ENCODE peak calls at places on chromosomes 7 and 10, in five cellular contexts. One of them, this sample, is unnamed.

GRCh38 chr10:17375936-17376584 is 78.3 kb downstream of the ST8SIA6 start:
- DNase-seq in A549: peak; percentile 7
- DNase-seq in mammary epithelial cell: no peak
- DNase-seq in uterus: no peak
- DNase-seq in CD8-positive, alpha-beta memory T cell: no peak
- DNase-seq in this sample: no peak

GRCh38 chr7:106057962-106058901 is 53.9 kb downstream of the SYPL1 start:
- DNase-seq in A549: no peak
- DNase-seq in mammary epithelial cell: peak; percentile 88
- DNase-seq in uterus: no peak
- DNase-seq in CD8-positive, alpha-beta memory T cell: no peak
- DNase-seq in this sample: peak; percentile 88

GRCh38 chr10:98394855-98395440 is 20.0 kb downstream of the PYROXD2 start:
- DNase-seq in A549: no peak
- DNase-seq in mammary epithelial cell: no peak
- DNase-seq in uterus: no peak
- DNase-seq in CD8-positive, alpha-beta memory T cell: no peak
- DNase-seq in this sample: no peak

GRCh38 chr10:89535185-89536012 is at the start of gene SLC16A12:
- DNase-seq in A549: no peak
- DNase-seq in mammary epithelial cell: no peak
- DNase-seq in uterus: no peak
- DNase-seq in CD8-positive, alpha-beta memory T cell: no peak
- DNase-seq in this sample: no peak

GRCh38 chr10:83164134-83164533 is 975.2 kb upstream of the GHITM start:
- DNase-seq in A549: no peak
- DNase-seq in mammary epithelial cell: no peak
- DNase-seq in uterus: no peak
- DNase-seq in CD8-positive, alpha-beta memory T cell: no peak
- DNase-seq in this sample: no peak

GRCh38 chr10:131560726-131561390 is 249.3 kb upstream of the TCERG1L start:
- DNase-seq in A549: no peak
- DNase-seq in mammary epithelial cell: no peak
- DNase-seq in uterus: no peak
- DNase-seq in CD8-positive, alpha-beta memory T cell: no peak
- DNase-seq in this sample: no peak

GRCh38 chr10:120012566-120012965 is 120.0 kb downstream of the SEC23IP start:
- DNase-seq in A549: no peak
- DNase-seq in mammary epithelial cell: peak; percentile 74
- DNase-seq in uterus: no peak
- DNase-seq in CD8-positive, alpha-beta memory T cell: no peak
- DNase-seq in this sample: no peak

GRCh38 chr7:100604976-100605911 is 3.1 kb downstream of the PCOLCE start:
- DNase-seq in A549: peak; percentile 74
- DNase-seq in mammary epithelial cell: no peak
- DNase-seq in uterus: peak; percentile 37
- DNase-seq in CD8-positive, alpha-beta memory T cell: peak; percentile 24
- DNase-seq in this sample: no peak

GRCh38 chr10:3652886-3653285 is 132.1 kb downstream of the KLF6 start:
- DNase-seq in A549: no peak
- DNase-seq in mammary epithelial cell: no peak
- DNase-seq in uterus: no peak
- DNase-seq in CD8-positive, alpha-beta memory T cell: no peak
- DNase-seq in this sample: no peak

GRCh38 chr7:15280078-15280734 is 281.6 kb downstream of the AGMO start:
- DNase-seq in A549: no peak
- DNase-seq in mammary epithelial cell: no peak
- DNase-seq in uterus: no peak
- DNase-seq in CD8-positive, alpha-beta memory T cell: no peak
- DNase-seq in this sample: no peak

GRCh38 chr10:44935201-44935960 is 24.2 kb upstream of the RASSF4 start:
- DNase-seq in A549: no peak
- DNase-seq in mammary epithelial cell: peak; percentile 89
- DNase-seq in uterus: no peak
- DNase-seq in CD8-positive, alpha-beta memory T cell: no peak
- DNase-seq in this sample: peak; percentile 47

GRCh38 chr7:110296321-110296720 is 794.6 kb upstream of the LRRN3 start:
- DNase-seq in A549: no peak
- DNase-seq in mammary epithelial cell: no peak
- DNase-seq in uterus: no peak
- DNase-seq in CD8-positive, alpha-beta memory T cell: no peak
- DNase-seq in this sample: no peak

GRCh38 chr7:74094224-74095095 is 10.9 kb downstream of the LIMK1 start:
- DNase-seq in A549: peak; percentile 92
- DNase-seq in mammary epithelial cell: peak; percentile 94
- DNase-seq in uterus: peak; percentile 82
- DNase-seq in CD8-positive, alpha-beta memory T cell: peak; percentile 75
- DNase-seq in this sample: peak; percentile 52

GRCh38 chr7:44291733-44292395 is 33.5 kb downstream of the CAMK2B start:
- DNase-seq in A549: no peak
- DNase-seq in mammary epithelial cell: no peak
- DNase-seq in uterus: peak; percentile 2
- DNase-seq in CD8-positive, alpha-beta memory T cell: no peak
- DNase-seq in this sample: no peak

GRCh38 chr7:30285531-30286284 is 1.3 kb downstream of the ZNRF2 start:
- DNase-seq in A549: no peak
- DNase-seq in mammary epithelial cell: peak; percentile 72
- DNase-seq in uterus: peak; percentile 25
- DNase-seq in CD8-positive, alpha-beta memory T cell: peak; percentile 68
- DNase-seq in this sample: no peak

GRCh38 chr7:101265622-101266516 is 21.0 kb upstream of the FIS1 start:
- DNase-seq in A549: no peak
- DNase-seq in mammary epithelial cell: no peak
- DNase-seq in uterus: no peak
- DNase-seq in CD8-positive, alpha-beta memory T cell: no peak
- DNase-seq in this sample: no peak

GRCh38 chr7:5477126-5477525 is 53.5 kb upstream of the TNRC18 start:
- DNase-seq in A549: no peak
- DNase-seq in mammary epithelial cell: no peak
- DNase-seq in uterus: no peak
- DNase-seq in CD8-positive, alpha-beta memory T cell: no peak
- DNase-seq in this sample: no peak

GRCh38 chr7:5479133-5479745 is 55.6 kb upstream of the TNRC18 start:
- DNase-seq in A549: no peak
- DNase-seq in mammary epithelial cell: no peak
- DNase-seq in uterus: no peak
- DNase-seq in CD8-positive, alpha-beta memory T cell: no peak
- DNase-seq in this sample: no peak

GRCh38 chr7:5477723-5478531 is 54.3 kb upstream of the TNRC18 start:
- DNase-seq in A549: peak; percentile 35
- DNase-seq in mammary epithelial cell: no peak
- DNase-seq in uterus: no peak
- DNase-seq in CD8-positive, alpha-beta memory T cell: no peak
- DNase-seq in this sample: no peak

GRCh38 chr7:5479941-5480517 is 56.4 kb upstream of the TNRC18 start:
- DNase-seq in A549: no peak
- DNase-seq in mammary epithelial cell: no peak
- DNase-seq in uterus: no peak
- DNase-seq in CD8-positive, alpha-beta memory T cell: no peak
- DNase-seq in this sample: no peak

DNA sequence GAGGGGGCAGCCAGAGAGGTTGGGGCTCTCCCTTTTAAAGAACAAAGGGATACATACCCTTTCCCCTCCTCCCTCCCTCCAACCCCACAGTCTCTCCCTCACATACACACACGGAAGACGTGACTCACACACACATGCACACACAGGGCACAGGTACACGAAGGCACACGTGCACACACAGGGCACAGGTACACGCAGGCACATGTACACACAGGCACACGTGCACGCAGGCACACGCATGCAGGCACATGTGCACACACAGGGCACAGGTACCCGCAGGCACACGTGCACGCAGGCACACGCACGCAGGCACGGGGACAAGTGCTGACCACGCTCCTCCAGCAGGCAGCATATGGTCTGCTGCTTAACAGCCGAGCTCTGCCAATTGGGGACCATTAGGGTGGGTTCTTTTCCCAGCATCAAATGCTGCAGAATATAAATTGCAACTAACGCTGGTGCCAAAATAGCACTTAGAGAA is 55.0 kb upstream of the TNRC18 start:
- DNase-seq in A549: no peak
- DNase-seq in mammary epithelial cell: no peak
- DNase-seq in uterus: no peak
- DNase-seq in CD8-positive, alpha-beta memory T cell: no peak
- DNase-seq in this sample: peak; percentile 7
- H3K27ac ChIP-seq in A549: no peak overlapping the region
- H3K27ac ChIP-seq in mammary epithelial cell: no peak overlapping the region
- H3K27ac ChIP-seq in uterus: no peak overlapping the region
- H3K27ac ChIP-seq in CD8-positive, alpha-beta memory T cell: no peak overlapping the region
- H3K27ac ChIP-seq in this sample: no peak overlapping the region

DNA sequence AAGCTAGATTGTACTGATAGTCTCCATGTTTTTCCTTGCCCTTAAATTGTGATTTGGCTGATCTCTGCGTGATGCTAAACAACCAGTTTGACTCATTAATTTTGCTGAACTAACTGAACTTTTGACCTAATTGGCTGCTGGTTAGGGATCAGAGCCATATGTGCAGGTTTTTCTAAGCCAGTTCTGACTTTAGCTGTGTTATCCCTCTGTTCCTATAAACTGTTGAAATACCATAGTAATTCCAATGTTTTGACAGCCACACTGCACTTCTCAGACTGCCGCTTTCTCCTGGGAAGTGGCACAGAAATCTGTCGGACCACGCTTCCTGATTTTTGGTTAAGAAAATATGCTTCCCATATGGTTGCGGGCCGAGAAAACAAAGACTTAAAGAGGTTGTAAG is 42.2 kb downstream of the TBXAS1 start:
- DNase-seq in A549: no peak
- DNase-seq in mammary epithelial cell: no peak
- DNase-seq in uterus: no peak
- DNase-seq in CD8-positive, alpha-beta memory T cell: no peak
- DNase-seq in this sample: no peak
- H3K27ac ChIP-seq in A549: no peak overlapping the region
- H3K27ac ChIP-seq in mammary epithelial cell: no peak overlapping the region
- H3K27ac ChIP-seq in uterus: no peak overlapping the region
- H3K27ac ChIP-seq in CD8-positive, alpha-beta memory T cell: no peak overlapping the region
- H3K27ac ChIP-seq in this sample: no peak overlapping the region

GRCh38 chr7:148973256-148973655 is 55.0 kb downstream of the PDIA4 start:
- DNase-seq in A549: no peak
- DNase-seq in mammary epithelial cell: no peak
- DNase-seq in uterus: no peak
- DNase-seq in CD8-positive, alpha-beta memory T cell: no peak
- DNase-seq in this sample: no peak

GRCh38 chr7:148979827-148980226 is 48.5 kb downstream of the PDIA4 start:
- DNase-seq in A549: no peak
- DNase-seq in mammary epithelial cell: no peak
- DNase-seq in uterus: no peak
- DNase-seq in CD8-positive, alpha-beta memory T cell: peak; percentile 45
- DNase-seq in this sample: no peak

GRCh38 chr7:148975896-148976295 is 52.4 kb downstream of the PDIA4 start:
- DNase-seq in A549: no peak
- DNase-seq in mammary epithelial cell: no peak
- DNase-seq in uterus: no peak
- DNase-seq in CD8-positive, alpha-beta memory T cell: no peak
- DNase-seq in this sample: no peak

GRCh38 chr7:148982596-148983219 is 45.6 kb downstream of the PDIA4 start:
- DNase-seq in A549: no peak
- DNase-seq in mammary epithelial cell: peak; percentile 28
- DNase-seq in uterus: no peak
- DNase-seq in CD8-positive, alpha-beta memory T cell: no peak
- DNase-seq in this sample: no peak

GRCh38 chr7:148978091-148978490 is 50.2 kb downstream of the PDIA4 start:
- DNase-seq in A549: no peak
- DNase-seq in mammary epithelial cell: no peak
- DNase-seq in uterus: no peak
- DNase-seq in CD8-positive, alpha-beta memory T cell: no peak
- DNase-seq in this sample: no peak
- H3K27ac ChIP-seq in A549: no peak overlapping the region
- H3K27ac ChIP-seq in mammary epithelial cell: no peak overlapping the region
- H3K27ac ChIP-seq in uterus: no peak overlapping the region
- H3K27ac ChIP-seq in CD8-positive, alpha-beta memory T cell: no peak overlapping the region
- H3K27ac ChIP-seq in this sample: no peak overlapping the region

GRCh38 chr10:124264711-124265390 is 153.9 kb downstream of the OAT start:
- DNase-seq in A549: no peak
- DNase-seq in mammary epithelial cell: no peak
- DNase-seq in uterus: no peak
- DNase-seq in CD8-positive, alpha-beta memory T cell: no peak
- DNase-seq in this sample: no peak
- H3K27ac ChIP-seq in A549: no peak overlapping the region
- H3K27ac ChIP-seq in mammary epithelial cell: no peak overlapping the region
- H3K27ac ChIP-seq in uterus: no peak overlapping the region
- H3K27ac ChIP-seq in CD8-positive, alpha-beta memory T cell: no peak overlapping the region
- H3K27ac ChIP-seq in this sample: no peak overlapping the region

GRCh38 chr7:128710391-128710930 is 28.7 kb upstream of the CALU start:
- DNase-seq in A549: no peak
- DNase-seq in mammary epithelial cell: peak; percentile 25
- DNase-seq in uterus: no peak
- DNase-seq in CD8-positive, alpha-beta memory T cell: no peak
- DNase-seq in this sample: no peak

GRCh38 chr7:128707752-128708151 is 31.4 kb upstream of the CALU start:
- DNase-seq in A549: no peak
- DNase-seq in mammary epithelial cell: no peak
- DNase-seq in uterus: no peak
- DNase-seq in CD8-positive, alpha-beta memory T cell: no peak
- DNase-seq in this sample: no peak

GRCh38 chr7:128708824-128709223 is 30.3 kb upstream of the CALU start:
- DNase-seq in A549: no peak
- DNase-seq in mammary epithelial cell: no peak
- DNase-seq in uterus: no peak
- DNase-seq in CD8-positive, alpha-beta memory T cell: no peak
- DNase-seq in this sample: no peak

GRCh38 chr7:128705891-128706333 is 33.2 kb upstream of the CALU start:
- DNase-seq in A549: no peak
- DNase-seq in mammary epithelial cell: no peak
- DNase-seq in uterus: no peak
- DNase-seq in CD8-positive, alpha-beta memory T cell: no peak
- DNase-seq in this sample: no peak

GRCh38 chr7:128708235-128708634 is 30.9 kb upstream of the CALU start:
- DNase-seq in A549: no peak
- DNase-seq in mammary epithelial cell: no peak
- DNase-seq in uterus: no peak
- DNase-seq in CD8-positive, alpha-beta memory T cell: no peak
- DNase-seq in this sample: no peak
- H3K27ac ChIP-seq in A549: no peak overlapping the region
- H3K27ac ChIP-seq in mammary epithelial cell: no peak overlapping the region
- H3K27ac ChIP-seq in uterus: no peak overlapping the region
- H3K27ac ChIP-seq in CD8-positive, alpha-beta memory T cell: no peak overlapping the region
- H3K27ac ChIP-seq in this sample: no peak overlapping the region

GRCh38 chr7:50952544-50952943 is 169.8 kb upstream of the GRB10 start:
- DNase-seq in A549: no peak
- DNase-seq in mammary epithelial cell: no peak
- DNase-seq in uterus: no peak
- DNase-seq in CD8-positive, alpha-beta memory T cell: no peak
- DNase-seq in this sample: no peak
- H3K27ac ChIP-seq in A549: no peak overlapping the region
- H3K27ac ChIP-seq in mammary epithelial cell: no peak overlapping the region
- H3K27ac ChIP-seq in uterus: no peak overlapping the region
- H3K27ac ChIP-seq in CD8-positive, alpha-beta memory T cell: no peak overlapping the region
- H3K27ac ChIP-seq in this sample: no peak overlapping the region

GRCh38 chr10:28276384-28276783 is 26.5 kb downstream of the MPP7 start:
- DNase-seq in A549: no peak
- DNase-seq in mammary epithelial cell: no peak
- DNase-seq in uterus: no peak
- DNase-seq in CD8-positive, alpha-beta memory T cell: no peak
- DNase-seq in this sample: no peak
- H3K27ac ChIP-seq in A549: no peak overlapping the region
- H3K27ac ChIP-seq in mammary epithelial cell: no peak overlapping the region
- H3K27ac ChIP-seq in uterus: no peak overlapping the region
- H3K27ac ChIP-seq in CD8-positive, alpha-beta memory T cell: no peak overlapping the region
- H3K27ac ChIP-seq in this sample: no peak overlapping the region

GRCh38 chr10:103045961-103046360 is 127.9 kb downstream of the CNNM2 start:
- DNase-seq in A549: no peak
- DNase-seq in mammary epithelial cell: no peak
- DNase-seq in uterus: no peak
- DNase-seq in CD8-positive, alpha-beta memory T cell: no peak
- DNase-seq in this sample: no peak
- H3K27ac ChIP-seq in A549: no peak overlapping the region
- H3K27ac ChIP-seq in mammary epithelial cell: no peak overlapping the region
- H3K27ac ChIP-seq in uterus: peak overlapping the region; percentile 38
- H3K27ac ChIP-seq in CD8-positive, alpha-beta memory T cell: no peak overlapping the region
- H3K27ac ChIP-seq in this sample: no peak overlapping the region

This sample was measured in substantia nigra.